ENCODE peak calls at places on chromosome 9, in four cellular contexts. N, U, V and Z are unnamed samples.

GRCh38 chr9:90124961-90125360 is 517.7 kb downstream of the DIRAS2 start:
- DNase-seq in V (no peak), N (no peak), U (no peak), Z (no peak)

GRCh38 chr9:131809941-131810344 is 70.1 kb upstream of the RAPGEF1 start:
- DNase-seq in U (no peak), V (no peak), N (no peak), Z (peak; percentile 34)

GRCh38 chr9:89436326-89436725 is 61.6 kb downstream of the SEMA4D start:
- DNase-seq in V (no peak), N (no peak), U (no peak), Z (no peak)

GRCh38 chr9:76374702-76375543 is 19.3 kb downstream of the RFK start:
- DNase-seq in V (no peak), U (no peak), N (no peak), Z (peak; percentile 94)

GRCh38 chr9:111852291-111852690 is 44.3 kb upstream of the UGCG start:
- DNase-seq in V (no peak), U (no peak), N (no peak), Z (peak; percentile 23)

GRCh38 chr9:2810424-2811075 is 33.3 kb downstream of the PUM3 start:
- DNase-seq in V (no peak), N (no peak), U (no peak), Z (no peak)

GRCh38 chr9:94916956-94917355 is 190.5 kb downstream of the AOPEP start:
- DNase-seq in N (no peak), V (no peak), U (no peak), Z (no peak)

GRCh38 chr9:70020217-70020616 is 23.4 kb upstream of the MAMDC2 start:
- DNase-seq in N (no peak), U (no peak), V (no peak), Z (no peak)

GRCh38 chr9:75588808-75589207 is 301.7 kb upstream of the PCSK5 start:
- DNase-seq in N (no peak), U (no peak), V (no peak), Z (no peak)

GRCh38 chr9:121876658-121877271 is 216.3 kb downstream of the TTLL11 start:
- DNase-seq in V (no peak), U (no peak), N (no peak), Z (peak; percentile 74)

GRCh38 chr9:129173296-129174101 is 4.6 kb downstream of the IER5L start:
- DNase-seq in U (no peak), V (no peak), N (no peak), Z (no peak)

GRCh38 chr9:22528485-22528884 is 81.9 kb downstream of the DMRTA1 start:
- DNase-seq in U (no peak), N (no peak), V (no peak), Z (peak; percentile 1)

GRCh38 chr9:98210435-98210834 is 18.0 kb upstream of the CORO2A start:
- DNase-seq in U (no peak), V (no peak), N (no peak), Z (no peak)

GRCh38 chr9:88197781-88198345 is 59.6 kb upstream of the SPATA31C2 start:
- DNase-seq in V (no peak), U (no peak), N (no peak), Z (peak; percentile 69)

GRCh38 chr9:2127486-2127885 is 112.3 kb downstream of the SMARCA2 start:
- DNase-seq in V (no peak), U (no peak), N (no peak), Z (peak; percentile 46)

GRCh38 chr9:90860826-90861225 is 59.2 kb downstream of the SYK start:
- DNase-seq in N (no peak), V (no peak), U (no peak), Z (no peak)

GRCh38 chr9:84379740-84380139 is 39.2 kb upstream of the SLC28A3 start:
- DNase-seq in V (no peak), U (no peak), N (no peak), Z (no peak)

GRCh38 chr9:121599186-121599871 is 52.1 kb upstream of the DAB2IP start:
- DNase-seq in V (no peak), U (no peak), N (no peak), Z (peak; percentile 52)

GRCh38 chr9:7153134-7153533 is 395.4 kb downstream of the KDM4C start:
- DNase-seq in V (no peak), U (no peak), N (no peak), Z (no peak)

GRCh38 chr9:126056312-126057021 is 270.2 kb upstream of the MVB12B start:
- DNase-seq in U (no peak), N (no peak), V (no peak), Z (no peak)

GRCh38 chr9:95373069-95373681 is 55.7 kb upstream of the FANCC start:
- DNase-seq in V (no peak), N (no peak), U (no peak), Z (no peak)

GRCh38 chr9:655875-656274 is 185.6 kb upstream of the DMRT1 start:
- DNase-seq in U (no peak), N (no peak), V (no peak), Z (no peak)

GRCh38 chr9:132094314-132094791 is 14.7 kb upstream of the MED27 start:
- DNase-seq in V (no peak), U (no peak), N (no peak), Z (peak; percentile 80)

GRCh38 chr9:15329539-15330109 is 22.6 kb upstream of the TTC39B start:
- DNase-seq in V (no peak), U (no peak), N (no peak), Z (no peak)

GRCh38 chr9:127224883-127225739 is 39.5 kb upstream of the GARNL3 start:
- DNase-seq in U (peak; percentile 88), V (peak; percentile 95), N (peak; percentile 88), Z (peak; percentile 97)

GRCh38 chr9:94533155-94533554 is 21.7 kb upstream of the PCAT7 start:
- DNase-seq in N (no peak), V (no peak), U (no peak), Z (no peak)